ENCODE peak calls at places on chromosome 2, in ten cellular contexts. One of them, this sample, is unnamed.

GRCh38 chr2:239890347-239890746 is 134.8 kb downstream of the NDUFA10 start:
- DNase-seq in fibroblast of the aortic adventitia: no peak
- DNase-seq in kidney: no peak
- DNase-seq in CD8-positive, alpha-beta T cell: no peak
- DNase-seq in lower lobe of right lung: no peak
- DNase-seq in A549: no peak
- DNase-seq in bronchial epithelial cell: no peak
- DNase-seq in neural crest cell: no peak
- DNase-seq in epithelial cell of esophagus: no peak
- DNase-seq in fibroblast of mammary gland: no peak
- DNase-seq in this sample: no peak

GRCh38 chr2:71282493-71282892 is 49.1 kb upstream of the ZNF638 start:
- DNase-seq in fibroblast of the aortic adventitia: no peak
- DNase-seq in kidney: no peak
- DNase-seq in CD8-positive, alpha-beta T cell: no peak
- DNase-seq in lower lobe of right lung: no peak
- DNase-seq in A549: peak; percentile 41
- DNase-seq in bronchial epithelial cell: peak; percentile 18
- DNase-seq in neural crest cell: no peak
- DNase-seq in epithelial cell of esophagus: peak; percentile 22
- DNase-seq in fibroblast of mammary gland: peak; percentile 11
- DNase-seq in this sample: no peak

GRCh38 chr2:47941936-47942335 is 35.6 kb upstream of the FBXO11 start:
- DNase-seq in fibroblast of the aortic adventitia: no peak
- DNase-seq in kidney: no peak
- DNase-seq in CD8-positive, alpha-beta T cell: no peak
- DNase-seq in lower lobe of right lung: no peak
- DNase-seq in A549: no peak
- DNase-seq in bronchial epithelial cell: no peak
- DNase-seq in neural crest cell: no peak
- DNase-seq in epithelial cell of esophagus: no peak
- DNase-seq in fibroblast of mammary gland: no peak
- DNase-seq in this sample: no peak

GRCh38 chr2:191020742-191021381 is 6.9 kb upstream of the STAT1 start:
- DNase-seq in fibroblast of the aortic adventitia: peak; percentile 91
- DNase-seq in kidney: no peak
- DNase-seq in CD8-positive, alpha-beta T cell: peak; percentile 43
- DNase-seq in lower lobe of right lung: no peak
- DNase-seq in A549: peak; percentile 67
- DNase-seq in bronchial epithelial cell: peak; percentile 94
- DNase-seq in neural crest cell: no peak
- DNase-seq in epithelial cell of esophagus: peak; percentile 93
- DNase-seq in fibroblast of mammary gland: peak; percentile 94
- DNase-seq in this sample: no peak

GRCh38 chr2:172299741-172300140 is 127.6 kb upstream of the ITGA6 start:
- DNase-seq in fibroblast of the aortic adventitia: peak; percentile 73
- DNase-seq in kidney: no peak
- DNase-seq in CD8-positive, alpha-beta T cell: no peak
- DNase-seq in lower lobe of right lung: no peak
- DNase-seq in A549: peak; percentile 49
- DNase-seq in bronchial epithelial cell: peak; percentile 89
- DNase-seq in neural crest cell: no peak
- DNase-seq in epithelial cell of esophagus: peak; percentile 90
- DNase-seq in fibroblast of mammary gland: peak; percentile 89
- DNase-seq in this sample: no peak

GRCh38 chr2:75553961-75554539 is 6.7 kb downstream of the EVA1A start:
- DNase-seq in fibroblast of the aortic adventitia: no peak
- DNase-seq in kidney: no peak
- DNase-seq in CD8-positive, alpha-beta T cell: no peak
- DNase-seq in lower lobe of right lung: no peak
- DNase-seq in A549: no peak
- DNase-seq in bronchial epithelial cell: no peak
- DNase-seq in neural crest cell: no peak
- DNase-seq in epithelial cell of esophagus: no peak
- DNase-seq in fibroblast of mammary gland: no peak
- DNase-seq in this sample: no peak

GRCh38 chr2:30714811-30715709 is 92.2 kb downstream of the CAPN13 start:
- DNase-seq in fibroblast of the aortic adventitia: no peak
- DNase-seq in kidney: no peak
- DNase-seq in CD8-positive, alpha-beta T cell: peak; percentile 9
- DNase-seq in lower lobe of right lung: no peak
- DNase-seq in A549: no peak
- DNase-seq in bronchial epithelial cell: no peak
- DNase-seq in neural crest cell: no peak
- DNase-seq in epithelial cell of esophagus: no peak
- DNase-seq in fibroblast of mammary gland: peak; percentile 19
- DNase-seq in this sample: no peak

GRCh38 chr2:146734042-146734715 is 1110.7 kb upstream of the ACVR2A start:
- DNase-seq in fibroblast of the aortic adventitia: peak; percentile 87
- DNase-seq in kidney: no peak
- DNase-seq in CD8-positive, alpha-beta T cell: no peak
- DNase-seq in lower lobe of right lung: no peak
- DNase-seq in A549: peak; percentile 52
- DNase-seq in bronchial epithelial cell: peak; percentile 71
- DNase-seq in neural crest cell: no peak
- DNase-seq in epithelial cell of esophagus: peak; percentile 60
- DNase-seq in fibroblast of mammary gland: peak; percentile 82
- DNase-seq in this sample: no peak

GRCh38 chr2:65017335-65017734 is 28.1 kb downstream of the SLC1A4 start:
- DNase-seq in fibroblast of the aortic adventitia: no peak
- DNase-seq in kidney: no peak
- DNase-seq in CD8-positive, alpha-beta T cell: no peak
- DNase-seq in lower lobe of right lung: no peak
- DNase-seq in A549: no peak
- DNase-seq in bronchial epithelial cell: no peak
- DNase-seq in neural crest cell: no peak
- DNase-seq in epithelial cell of esophagus: peak; percentile 31
- DNase-seq in fibroblast of mammary gland: no peak
- DNase-seq in this sample: no peak

GRCh38 chr2:54775710-54776109 is 52.2 kb downstream of the EML6 start:
- DNase-seq in fibroblast of the aortic adventitia: no peak
- DNase-seq in kidney: no peak
- DNase-seq in CD8-positive, alpha-beta T cell: no peak
- DNase-seq in lower lobe of right lung: no peak
- DNase-seq in A549: peak; percentile 28
- DNase-seq in bronchial epithelial cell: no peak
- DNase-seq in neural crest cell: no peak
- DNase-seq in epithelial cell of esophagus: no peak
- DNase-seq in fibroblast of mammary gland: no peak
- DNase-seq in this sample: no peak

GRCh38 chr2:127486247-127486912 is 39.9 kb downstream of the IWS1 start:
- DNase-seq in fibroblast of the aortic adventitia: peak; percentile 50
- DNase-seq in kidney: no peak
- DNase-seq in CD8-positive, alpha-beta T cell: no peak
- DNase-seq in lower lobe of right lung: no peak
- DNase-seq in A549: no peak
- DNase-seq in bronchial epithelial cell: no peak
- DNase-seq in neural crest cell: no peak
- DNase-seq in epithelial cell of esophagus: no peak
- DNase-seq in fibroblast of mammary gland: peak; percentile 40
- DNase-seq in this sample: no peak

GRCh38 chr2:146602383-146602782 is 1242.4 kb upstream of the ACVR2A start:
- DNase-seq in fibroblast of the aortic adventitia: peak; percentile 25
- DNase-seq in kidney: no peak
- DNase-seq in CD8-positive, alpha-beta T cell: no peak
- DNase-seq in lower lobe of right lung: no peak
- DNase-seq in A549: peak; percentile 21
- DNase-seq in bronchial epithelial cell: peak; percentile 39
- DNase-seq in neural crest cell: no peak
- DNase-seq in epithelial cell of esophagus: peak; percentile 36
- DNase-seq in fibroblast of mammary gland: peak; percentile 28
- DNase-seq in this sample: no peak

GRCh38 chr2:173898178-173898668 is 67.0 kb downstream of the SP3 start:
- DNase-seq in fibroblast of the aortic adventitia: no peak
- DNase-seq in kidney: no peak
- DNase-seq in CD8-positive, alpha-beta T cell: no peak
- DNase-seq in lower lobe of right lung: no peak
- DNase-seq in A549: no peak
- DNase-seq in bronchial epithelial cell: no peak
- DNase-seq in neural crest cell: no peak
- DNase-seq in epithelial cell of esophagus: no peak
- DNase-seq in fibroblast of mammary gland: no peak
- DNase-seq in this sample: no peak

GRCh38 chr2:161107265-161107664 is 53.0 kb upstream of the TANK start:
- DNase-seq in fibroblast of the aortic adventitia: no peak
- DNase-seq in kidney: no peak
- DNase-seq in CD8-positive, alpha-beta T cell: no peak
- DNase-seq in lower lobe of right lung: no peak
- DNase-seq in A549: no peak
- DNase-seq in bronchial epithelial cell: no peak
- DNase-seq in neural crest cell: no peak
- DNase-seq in epithelial cell of esophagus: no peak
- DNase-seq in fibroblast of mammary gland: no peak
- DNase-seq in this sample: no peak

GRCh38 chr2:70907130-70907756 is 28.5 kb upstream of the ATP6V1B1 start:
- DNase-seq in fibroblast of the aortic adventitia: no peak
- DNase-seq in kidney: no peak
- DNase-seq in CD8-positive, alpha-beta T cell: no peak
- DNase-seq in lower lobe of right lung: no peak
- DNase-seq in A549: no peak
- DNase-seq in bronchial epithelial cell: no peak
- DNase-seq in neural crest cell: no peak
- DNase-seq in epithelial cell of esophagus: no peak
- DNase-seq in fibroblast of mammary gland: peak; percentile 4
- DNase-seq in this sample: no peak

DNA sequence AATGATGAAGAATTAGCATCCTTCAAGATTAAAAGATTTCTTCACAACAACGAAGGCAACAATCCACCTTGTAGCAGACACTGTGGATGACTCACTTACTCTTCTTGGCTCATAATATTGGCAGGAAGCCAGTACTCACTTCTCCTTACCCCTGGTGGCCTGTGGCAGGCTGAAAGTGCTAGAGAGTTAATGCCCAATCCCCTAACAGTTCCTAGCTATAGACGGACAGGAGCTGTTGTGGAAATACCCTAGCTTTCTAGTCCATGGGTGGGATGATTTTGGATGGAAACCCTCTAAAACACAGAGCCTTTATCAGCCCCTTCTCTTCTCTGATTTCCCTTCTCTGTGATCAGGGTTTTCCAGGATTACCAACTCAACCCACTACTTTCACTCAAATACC is 128.6 kb upstream of the NYAP2 start:
- DNase-seq in fibroblast of the aortic adventitia: peak; percentile 46
- DNase-seq in kidney: no peak
- DNase-seq in CD8-positive, alpha-beta T cell: no peak
- DNase-seq in lower lobe of right lung: no peak
- DNase-seq in A549: peak; percentile 73
- DNase-seq in bronchial epithelial cell: peak; percentile 78
- DNase-seq in neural crest cell: no peak
- DNase-seq in epithelial cell of esophagus: peak; percentile 88
- DNase-seq in fibroblast of mammary gland: peak; percentile 80
- DNase-seq in this sample: no peak
- TF ChIP-seq CTCF in fibroblast of the aortic adventitia: no peak
- TF ChIP-seq CTCF in kidney: no peak
- TF ChIP-seq CTCF in CD8-positive, alpha-beta T cell: no peak
- TF ChIP-seq CTCF in lower lobe of right lung: no peak
- TF ChIP-seq CTCF in A549: no peak
- TF ChIP-seq CTCF in bronchial epithelial cell: peak; percentile 33
- TF ChIP-seq CTCF in neural crest cell: no peak
- TF ChIP-seq CTCF in epithelial cell of esophagus: peak; percentile 44
- TF ChIP-seq CTCF in fibroblast of mammary gland: peak; percentile 25
- TF ChIP-seq CTCF in this sample: no peak

DNA sequence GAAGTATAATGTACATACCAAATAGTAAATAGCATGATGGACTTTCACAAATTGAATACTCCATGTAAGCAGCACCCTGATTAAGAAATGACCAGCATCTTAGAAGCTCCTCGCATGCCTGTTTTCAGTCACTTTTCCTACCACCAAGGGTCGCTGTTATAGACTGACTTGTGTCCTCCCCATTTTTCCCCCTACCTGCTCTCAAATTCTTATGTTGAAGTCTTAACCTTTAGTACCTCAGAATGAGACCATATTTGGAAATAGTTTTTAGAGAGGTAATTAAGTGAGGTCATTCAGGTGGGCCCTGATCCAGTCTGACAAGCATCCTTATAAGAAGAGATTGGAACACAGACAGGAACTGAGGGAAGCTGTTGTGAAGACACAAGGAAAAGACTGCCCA is 125.9 kb downstream of the LYPD6 start:
- DNase-seq in fibroblast of the aortic adventitia: no peak
- DNase-seq in kidney: no peak
- DNase-seq in CD8-positive, alpha-beta T cell: no peak
- DNase-seq in lower lobe of right lung: no peak
- DNase-seq in A549: no peak
- DNase-seq in bronchial epithelial cell: no peak
- DNase-seq in neural crest cell: no peak
- DNase-seq in epithelial cell of esophagus: no peak
- DNase-seq in fibroblast of mammary gland: no peak
- DNase-seq in this sample: no peak
- TF ChIP-seq CTCF in fibroblast of the aortic adventitia: no peak
- TF ChIP-seq CTCF in kidney: no peak
- TF ChIP-seq CTCF in CD8-positive, alpha-beta T cell: no peak
- TF ChIP-seq CTCF in lower lobe of right lung: no peak
- TF ChIP-seq CTCF in A549: no peak
- TF ChIP-seq CTCF in bronchial epithelial cell: no peak
- TF ChIP-seq CTCF in neural crest cell: no peak
- TF ChIP-seq CTCF in epithelial cell of esophagus: no peak
- TF ChIP-seq CTCF in fibroblast of mammary gland: no peak
- TF ChIP-seq CTCF in this sample: no peak

DNA sequence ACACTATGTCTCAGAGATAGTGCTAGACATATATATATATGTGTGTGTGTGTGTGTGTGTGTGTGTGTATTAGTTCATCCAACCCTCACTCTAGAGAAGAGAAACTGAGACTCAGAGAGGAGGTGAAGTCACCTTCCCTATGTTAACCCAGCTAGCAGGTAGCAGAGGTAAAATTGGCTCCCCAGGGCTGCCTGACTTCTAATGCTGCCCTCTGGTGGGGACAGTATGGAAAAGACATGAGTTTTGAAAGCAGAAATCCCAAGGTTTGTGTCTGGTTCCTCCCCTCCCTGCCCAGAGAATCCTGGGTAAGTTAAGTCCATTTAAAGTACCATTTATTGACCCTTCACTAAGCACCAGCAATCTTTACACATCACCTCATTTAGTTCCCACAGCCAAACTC is 137.7 kb downstream of the THNSL2 start:
- DNase-seq in fibroblast of the aortic adventitia: no peak
- DNase-seq in kidney: no peak
- DNase-seq in CD8-positive, alpha-beta T cell: no peak
- DNase-seq in lower lobe of right lung: no peak
- DNase-seq in A549: peak; percentile 51
- DNase-seq in bronchial epithelial cell: peak; percentile 23
- DNase-seq in neural crest cell: no peak
- DNase-seq in epithelial cell of esophagus: peak; percentile 44
- DNase-seq in fibroblast of mammary gland: peak; percentile 3
- DNase-seq in this sample: no peak
- TF ChIP-seq CTCF in fibroblast of the aortic adventitia: peak; percentile 22
- TF ChIP-seq CTCF in kidney: no peak
- TF ChIP-seq CTCF in CD8-positive, alpha-beta T cell: peak; percentile 38
- TF ChIP-seq CTCF in lower lobe of right lung: peak; percentile 25
- TF ChIP-seq CTCF in A549: peak; percentile 29
- TF ChIP-seq CTCF in bronchial epithelial cell: peak; percentile 48
- TF ChIP-seq CTCF in neural crest cell: peak; percentile 57
- TF ChIP-seq CTCF in epithelial cell of esophagus: peak; percentile 38
- TF ChIP-seq CTCF in fibroblast of mammary gland: peak; percentile 35
- TF ChIP-seq CTCF in this sample: peak; percentile 35

DNA sequence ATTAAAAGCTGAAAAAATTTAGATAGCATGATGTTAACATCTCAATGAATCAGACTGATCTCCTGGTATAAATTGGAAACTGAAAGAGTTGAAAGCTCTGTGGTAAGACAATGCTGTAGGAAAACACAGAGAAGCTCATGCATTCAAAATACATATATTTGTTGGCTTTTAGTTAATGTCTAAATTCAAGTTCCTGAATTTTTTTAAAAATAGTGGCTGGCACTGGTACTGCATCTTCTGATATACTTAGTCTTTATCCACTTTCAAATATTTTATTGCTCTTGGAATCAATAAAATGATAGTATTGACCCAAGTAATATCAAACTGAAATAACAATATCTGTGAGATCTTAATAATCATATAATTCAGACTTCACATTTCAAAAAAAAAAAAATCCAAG is 151.4 kb upstream of the FIGN start:
- DNase-seq in fibroblast of the aortic adventitia: no peak
- DNase-seq in kidney: no peak
- DNase-seq in CD8-positive, alpha-beta T cell: no peak
- DNase-seq in lower lobe of right lung: no peak
- DNase-seq in A549: no peak
- DNase-seq in bronchial epithelial cell: peak; percentile 1
- DNase-seq in neural crest cell: no peak
- DNase-seq in epithelial cell of esophagus: no peak
- DNase-seq in fibroblast of mammary gland: no peak
- DNase-seq in this sample: no peak
- TF ChIP-seq CTCF in fibroblast of the aortic adventitia: peak; percentile 42
- TF ChIP-seq CTCF in kidney: no peak
- TF ChIP-seq CTCF in CD8-positive, alpha-beta T cell: no peak
- TF ChIP-seq CTCF in lower lobe of right lung: no peak
- TF ChIP-seq CTCF in A549: no peak
- TF ChIP-seq CTCF in bronchial epithelial cell: no peak
- TF ChIP-seq CTCF in neural crest cell: peak; percentile 61
- TF ChIP-seq CTCF in epithelial cell of esophagus: peak; percentile 18
- TF ChIP-seq CTCF in fibroblast of mammary gland: peak; percentile 31
- TF ChIP-seq CTCF in this sample: peak; percentile 43

This sample was measured in progenitor cell of endocrine pancreas.